ENCODE peak calls at places on chromosome 10, in nine cellular contexts. T is upper lobe of left lung, S is IMR-90, G is adrenal gland, R is NB4, J is H1, U is stomach, O is uterus, F is lower leg skin. L is an unnamed sample.
A peak's percentile ranks its signal among the peaks of the same experiment; 100 is the strongest.

GRCh38 chr10:127158663-127159062 is 37.7 kb downstream of the INSYN2A start:
- DNase-seq in O (no peak), G (no peak), R (no peak), U (no peak), F (no peak), T (no peak), J (no peak), S (peak; percentile 6), L (no peak)

GRCh38 chr10:48785796-48786195 is 101.1 kb downstream of the WDFY4 start:
- DNase-seq in R (no peak), O (no peak), G (no peak), T (no peak), F (no peak), J (no peak), U (no peak), S (no peak), L (no peak)

GRCh38 chr10:86666538-86666937 is 1.8 kb upstream of the LDB3 start:
- DNase-seq in O (no peak), S (no peak), G (no peak), U (no peak), R (no peak), J (no peak), F (no peak), T (no peak), L (no peak)

GRCh38 chr10:33920351-33920750 is 585.9 kb upstream of the NRP1 start:
- DNase-seq in R (no peak), T (no peak), S (no peak), J (no peak), O (no peak), G (no peak), F (no peak), U (no peak), L (no peak)

GRCh38 chr10:283916-284356 is 148.7 kb downstream of the ZMYND11 start:
- DNase-seq in F (no peak), O (no peak), T (no peak), J (no peak), G (no peak), S (no peak), U (no peak), R (peak; percentile 20), L (no peak)

GRCh38 chr10:50600286-50600685 is 23.5 kb downstream of the SGMS1 start:
- DNase-seq in J (no peak), O (no peak), T (no peak), R (no peak), S (no peak), U (no peak), G (no peak), F (no peak), L (no peak)

GRCh38 chr10:35739998-35740397 is 97.9 kb upstream of the FZD8 start:
- DNase-seq in O (no peak), U (no peak), R (no peak), T (no peak), G (no peak), S (peak; percentile 68), J (no peak), F (no peak), L (no peak)

GRCh38 chr10:103499881-103500280 is 6.4 kb downstream of the NEURL1 start:
- DNase-seq in O (no peak), T (no peak), S (peak; percentile 22), F (no peak), G (no peak), J (no peak), U (no peak), R (no peak), L (no peak)

GRCh38 chr10:79269443-79269842 is 77.8 kb upstream of the PPIF start:
- DNase-seq in R (no peak), G (no peak), S (no peak), T (no peak), J (no peak), O (no peak), F (no peak), U (no peak), L (no peak)

GRCh38 chr10:124291009-124291671 is 127.6 kb downstream of the OAT start:
- DNase-seq in T (peak; percentile 66), S (no peak), F (peak; percentile 27), U (no peak), O (no peak), R (peak; percentile 87), G (peak; percentile 49), J (no peak), L (no peak)

GRCh38 chr10:3399756-3400155 is 227.2 kb upstream of the PITRM1 start:
- DNase-seq in G (no peak), F (no peak), J (no peak), T (no peak), R (no peak), S (peak; percentile 10), O (no peak), U (no peak), L (no peak)

GRCh38 chr10:82981137-82981723 is 1106.2 kb downstream of the NRG3 start:
- DNase-seq in O (no peak), T (no peak), U (no peak), R (no peak), S (peak; percentile 45), F (no peak), J (no peak), G (no peak), L (no peak)

GRCh38 chr10:60989400-60989876 is 45.5 kb upstream of the RHOBTB1 start:
- DNase-seq in U (peak; percentile 57), S (no peak), R (no peak), F (no peak), O (no peak), J (no peak), T (no peak), G (no peak), L (no peak)

GRCh38 chr10:64134676-64135075 is 613.5 kb downstream of the REEP3 start:
- DNase-seq in U (no peak), O (no peak), F (no peak), G (no peak), R (no peak), J (no peak), S (no peak), T (no peak), L (no peak)

GRCh38 chr10:64130152-64130551 is 609.0 kb downstream of the REEP3 start:
- DNase-seq in R (no peak), J (no peak), T (no peak), S (no peak), F (no peak), U (no peak), O (no peak), G (no peak), L (no peak)
- TF ChIP-seq CTCF in R (no peak), J (no peak), T (no peak), S (no peak), F (no peak), U (no peak), O (no peak), G (no peak), L (no peak)

DNA sequence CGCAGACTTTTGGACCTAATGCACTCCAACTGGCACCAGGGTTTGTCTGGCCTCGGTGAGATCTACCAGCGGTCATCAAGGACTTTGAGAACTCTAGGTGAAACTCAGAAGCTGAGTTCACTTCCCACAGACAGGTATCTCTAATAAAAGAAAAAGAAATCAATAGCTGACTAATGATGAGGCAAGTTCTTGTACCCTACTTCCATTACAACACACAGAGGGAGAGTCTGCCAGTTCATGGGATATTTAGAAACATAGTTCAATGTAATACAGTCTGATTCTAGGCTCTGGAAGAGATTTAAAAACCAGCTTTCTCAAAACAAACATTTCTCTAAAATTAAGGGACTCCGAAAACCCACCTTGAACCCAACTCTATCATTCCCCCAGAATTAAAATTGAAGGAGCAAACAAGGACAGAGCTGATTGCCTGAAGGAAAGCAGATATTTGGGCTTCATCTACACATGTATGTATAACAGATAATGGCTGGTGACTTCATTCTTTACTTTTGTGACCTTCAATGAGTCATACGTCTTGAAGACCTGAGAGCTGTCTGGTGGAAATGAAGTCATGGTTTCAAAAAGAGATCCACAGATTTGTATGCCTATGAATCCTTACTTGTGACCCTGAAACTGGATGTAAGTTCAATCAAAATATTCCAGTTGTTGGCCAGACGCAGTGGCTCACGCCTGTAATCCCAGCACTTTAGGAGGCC is 2.7 kb upstream of the PNLIPRP1 start:
- DNase-seq in G (no peak), U (no peak), T (no peak), R (no peak), F (no peak), O (no peak), S (no peak), J (no peak), L (no peak)
- TF ChIP-seq POLR2A in G (no peak), U (no peak), T (no peak), R (no peak), F (no peak), O (no peak), S (no peak), J (no peak), L (no peak)

GRCh38 chr10:97000487-97001182 is 168.5 kb downstream of the LCOR start:
- DNase-seq in F (no peak), U (no peak), G (no peak), O (no peak), S (no peak), J (no peak), R (no peak), T (no peak), L (no peak)
- TF ChIP-seq CTCF in F (no peak), U (no peak), G (no peak), O (no peak), S (no peak), J (peak; percentile 65), R (peak; percentile 3), T (no peak), L (no peak)

GRCh38 chr10:120641695-120642094 is 184.7 kb downstream of the PLPP4 start:
- DNase-seq in G (no peak), U (no peak), S (no peak), R (no peak), T (no peak), F (no peak), J (no peak), O (no peak), L (no peak)
- TF ChIP-seq POLR2A in G (no peak), U (no peak), S (no peak), R (no peak), T (no peak), F (no peak), J (no peak), O (no peak), L (no peak)

DNA sequence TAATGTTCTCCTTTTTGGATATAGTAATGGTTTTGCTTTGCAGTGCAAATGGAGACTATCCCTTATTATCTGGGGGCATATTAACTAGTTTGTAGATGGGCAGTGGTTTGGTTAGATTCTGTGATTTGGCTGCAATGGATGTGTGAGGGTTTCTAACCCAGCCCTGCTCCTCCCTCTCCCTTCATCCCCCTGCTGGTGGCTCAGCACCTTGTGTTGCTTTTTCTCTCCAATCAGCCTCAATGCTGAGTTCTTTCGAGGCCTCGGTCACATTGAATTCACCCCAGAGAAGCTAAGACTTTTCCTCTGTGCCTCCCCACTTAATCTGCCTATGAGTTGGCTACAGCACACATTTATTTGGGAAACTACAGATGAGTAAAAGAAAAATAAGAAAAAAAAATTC is 120.0 kb downstream of the MALRD1 start:
- DNase-seq in J (no peak), G (no peak), T (no peak), U (no peak), F (no peak), R (peak; percentile 0), O (no peak), S (no peak), L (no peak)
- TF ChIP-seq CTCF in J (peak; percentile 62), G (no peak), T (no peak), U (no peak), F (no peak), R (no peak), O (no peak), S (peak; percentile 21), L (no peak)

GRCh38 chr10:5666324-5667220 is at the start of gene ASB13:
- DNase-seq in J (no peak), T (peak; percentile 69), G (peak; percentile 84), O (peak; percentile 71), U (peak; percentile 78), S (peak; percentile 20), R (peak; percentile 73), F (peak; percentile 43), L (no peak)
- TF ChIP-seq POLR2A in J (no peak), T (no peak), G (peak; percentile 70), O (peak; percentile 70), U (no peak), S (peak; percentile 29), R (peak; percentile 60), F (no peak), L (peak; percentile 69)